ENCODE peak calls at places on chromosomes 11 and 22, in ten cellular contexts. Y, G, X, F, O, E, R, W, I and T are unnamed samples.

GRCh38 chr11:24773326-24773725 is 276.5 kb downstream of the LUZP2 start:
- DNase-seq in Y (no peak), G (no peak), X (no peak), F (no peak), O (no peak), E (no peak), R (no peak), W (no peak), I (no peak), T (no peak)

GRCh38 chr11:22634897-22635629 is 9.4 kb upstream of the FANCF start:
- DNase-seq in Y (no peak), G (no peak), X (peak), F (no peak), O (no peak), E (no peak), R (no peak), W (no peak), I (no peak), T (no peak)

GRCh38 chr22:17483670-17484372 is 79.5 kb upstream of the SLC25A18 start:
- DNase-seq in Y (no peak), G (no peak), X (no peak), F (no peak), O (no peak), E (no peak), R (no peak), W (no peak), I (no peak), T (no peak)

GRCh38 chr11:8032576-8033311 is 45.6 kb downstream of the EIF3F start:
- DNase-seq in Y (no peak), G (no peak), X (no peak), F (no peak), O (no peak), E (no peak), R (no peak), W (no peak), I (no peak), T (no peak)

GRCh38 chr11:72969894-72970335 is 155.7 kb downstream of the ATG16L2 start:
- DNase-seq in Y (no peak), G (no peak), X (no peak), F (no peak), O (no peak), E (peak), R (no peak), W (no peak), I (peak), T (peak)

GRCh38 chr11:94151903-94152677 is 23.4 kb downstream of the PANX1 start:
- DNase-seq in Y (no peak), G (no peak), X (peak), F (no peak), O (no peak), E (peak), R (no peak), W (no peak), I (peak), T (no peak)

GRCh38 chr11:68020575-68020974 is 9.9 kb upstream of the NDUFS8 start:
- DNase-seq in Y (no peak), G (no peak), X (no peak), F (no peak), O (no peak), E (no peak), R (no peak), W (no peak), I (no peak), T (no peak)

GRCh38 chr11:23778971-23779370 is 717.9 kb upstream of the LUZP2 start:
- DNase-seq in Y (no peak), G (no peak), X (no peak), F (no peak), O (no peak), E (peak), R (no peak), W (no peak), I (peak), T (no peak)

GRCh38 chr22:21082248-21082647 is 36.5 kb downstream of the LRRC74B start:
- DNase-seq in Y (no peak), G (no peak), X (no peak), F (no peak), O (no peak), E (no peak), R (no peak), W (no peak), I (no peak), T (no peak)

GRCh38 chr11:134741453-134742227 is 329.6 kb upstream of the B3GAT1 start:
- DNase-seq in Y (no peak), G (no peak), X (no peak), F (no peak), O (no peak), E (no peak), R (no peak), W (no peak), I (no peak), T (no peak)

GRCh38 chr11:2721163-2721935 is 21.6 kb upstream of the KCNQ1OT1 start:
- DNase-seq in Y (no peak), G (no peak), X (no peak), F (no peak), O (no peak), E (no peak), R (peak), W (no peak), I (no peak), T (no peak)

GRCh38 chr22:49934144-49934890 is 15.9 kb downstream of the CRELD2 start:
- DNase-seq in Y (peak), G (peak), X (no peak), F (peak), O (peak), E (no peak), R (no peak), W (no peak), I (peak), T (peak)

GRCh38 chr11:3359092-3359824 is 19.7 kb downstream of the ZNF195 start:
- DNase-seq in Y (no peak), G (no peak), X (no peak), F (no peak), O (no peak), E (no peak), R (no peak), W (no peak), I (no peak), T (no peak)

GRCh38 chr11:114775849-114776621 is 97.7 kb downstream of the NXPE2 start:
- DNase-seq in Y (no peak), G (no peak), X (no peak), F (no peak), O (no peak), E (no peak), R (no peak), W (peak), I (no peak), T (no peak)